ENCODE peak calls at places on chromosomes 3 and 15, in seven cellular contexts. X, D, N, M, J, K and O are unnamed samples. For H3K27me3, the result is how much of the 10 kb centered on the place peaks cover.

GRCh38 chr3:162765524-162765923 is 1268.9 kb downstream of the OTOL1 start:
- DNase-seq in X (no peak), D (no peak), N (no peak), M (no peak), J (no peak), K (no peak), O (no peak)

GRCh38 chr3:174270841-174271240 is 588.3 kb upstream of the NAALADL2 start:
- DNase-seq in X (no peak), D (no peak), N (no peak), M (no peak), J (no peak), K (peak), O (no peak)

GRCh38 chr3:36738701-36739100 is 25.7 kb downstream of the DCLK3 start:
- DNase-seq in X (no peak), D (no peak), N (no peak), M (no peak), J (no peak), K (peak), O (no peak)

GRCh38 chr3:184345678-184346144 is 8.3 kb downstream of the FAM131A start:
- DNase-seq in X (peak), D (peak), N (peak), M (peak), J (peak), K (peak), O (peak)

GRCh38 chr3:128489860-128490649 is 2.9 kb downstream of the GATA2 start:
- DNase-seq in X (peak), D (no peak), N (peak), M (peak), J (peak), K (no peak), O (peak)

GRCh38 chr3:55169608-55170010 is 241.8 kb upstream of the LRTM1 start:
- DNase-seq in X (no peak), D (no peak), N (no peak), M (no peak), J (no peak), K (peak), O (no peak)

GRCh38 chr15:41881086-41881485 is 12.8 kb downstream of the SPTBN5 start:
- DNase-seq in X (no peak), D (no peak), N (no peak), M (no peak), J (no peak), K (no peak), O (no peak)

GRCh38 chr3:112481342-112481870 is 17.9 kb downstream of the BTLA start:
- DNase-seq in X (no peak), D (no peak), N (peak), M (no peak), J (no peak), K (no peak), O (no peak)

GRCh38 chr3:25863011-25863415 is 73.1 kb downstream of the OXSM start:
- DNase-seq in X (no peak), D (peak), N (no peak), M (no peak), J (no peak), K (no peak), O (no peak)

GRCh38 chr3:25861566-25861965 is 71.7 kb downstream of the OXSM start:
- DNase-seq in X (no peak), D (peak), N (no peak), M (no peak), J (no peak), K (no peak), O (no peak)

GRCh38 chr3:25863560-25863959 is 73.7 kb downstream of the OXSM start:
- DNase-seq in X (no peak), D (peak), N (no peak), M (no peak), J (no peak), K (no peak), O (no peak)
- TF ChIP-seq CTCF in X (no peak), D (peak), N (peak), M (no peak), J (no peak), K (peak), O (no peak)

GRCh38 chr3:50599716-50600118 is 11.9 kb downstream of the CISH start:
- DNase-seq in X (no peak), D (no peak), N (no peak), M (no peak), J (no peak), K (no peak), O (no peak)

GRCh38 chr3:50599115-50599715 is 12.4 kb downstream of the CISH start:
- DNase-seq in X (no peak), D (no peak), N (no peak), M (no peak), J (no peak), K (no peak), O (no peak)

GRCh38 chr3:50600841-50601591 is 10.6 kb downstream of the CISH start:
- DNase-seq in X (peak), D (no peak), N (no peak), M (peak), J (peak), K (peak), O (peak)

GRCh38 chr3:50602675-50603191 is 8.8 kb downstream of the CISH start:
- DNase-seq in X (peak), D (no peak), N (no peak), M (no peak), J (no peak), K (no peak), O (peak)

DNA sequence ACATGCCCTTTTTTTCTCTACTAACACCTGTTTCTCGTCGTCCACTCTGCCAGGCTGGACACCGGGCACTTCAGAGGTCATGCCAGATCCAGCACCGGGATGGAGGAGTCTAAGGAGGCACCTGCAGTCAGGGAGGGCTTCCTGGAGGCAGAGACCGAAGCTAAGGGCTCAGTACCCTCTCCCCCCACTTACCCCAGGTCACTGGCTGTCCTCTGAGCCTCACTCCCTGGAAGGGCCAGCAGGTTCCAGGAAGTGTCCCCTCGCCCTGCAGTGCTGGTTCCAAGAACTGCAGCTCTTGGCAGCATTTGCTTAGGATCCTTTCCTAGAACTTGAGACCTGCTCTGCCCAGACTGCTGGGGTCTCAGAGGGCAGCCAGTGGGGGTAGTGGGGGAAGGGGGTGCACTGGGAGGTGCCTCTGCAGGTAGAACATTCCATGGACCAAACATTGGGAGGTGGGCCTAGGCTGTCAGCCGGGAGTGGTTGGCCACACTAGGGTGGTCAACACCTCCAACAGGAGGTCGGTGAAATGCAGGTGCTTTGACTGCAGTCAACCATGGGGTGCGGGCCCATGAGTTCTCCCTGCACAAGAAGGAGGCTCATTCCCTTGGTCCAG is 11.3 kb downstream of the CISH start:
- DNase-seq in X (no peak), D (no peak), N (no peak), M (no peak), J (no peak), K (no peak), O (no peak)
- H3K27ac ChIP-seq in X (peak), D (no peak), N (no peak), M (peak), J (peak), K (no peak), O (peak)

GRCh38 chr15:59993950-59994401 is 10.1 kb upstream of the FOXB1 start:
- DNase-seq in X (no peak), D (no peak), N (peak), M (no peak), J (no peak), K (no peak), O (no peak)
- H3K27me3 ChIP-seq in X (half or more), D (under half), N (under half), M (half or more), J (half or more), K (half or more), O (half or more)

GRCh38 chr3:46276497-46277099 is 34.3 kb downstream of the CCR3 start:
- DNase-seq in X (peak), D (peak), N (peak), M (peak), J (peak), K (peak), O (peak)
- TF ChIP-seq CTCF in X (peak), D (peak), N (peak), M (peak), J (peak), K (peak), O (peak)